ENCODE peak calls at places on chromosomes 1 and 21, in eight cellular contexts. S is GM23248, Y is coronary artery, U is IMR-90, J is heart left ventricle, K is PC-3, P is fibroblast of lung, Z is heart right ventricle. V is an unnamed sample.

GRCh38 chr21:44306926-44307687 is 7.3 kb downstream of the PFKL start:
- DNase-seq in S (no peak), Y (no peak), U (peak), J (no peak), K (no peak), P (peak), Z (no peak), V (no peak)

GRCh38 chr1:35650416-35650815 is 9.1 kb upstream of the PSMB2 start:
- DNase-seq in S (no peak), Y (no peak), U (no peak), J (no peak), K (no peak), P (no peak), Z (peak), V (no peak)

GRCh38 chr1:240491156-240491555 is 120.8 kb downstream of the GREM2 start:
- DNase-seq in S (no peak), Y (no peak), U (peak), J (no peak), K (peak), P (peak), Z (no peak), V (no peak)

GRCh38 chr21:45259206-45259795 is 28.4 kb downstream of the POFUT2 start:
- DNase-seq in S (no peak), Y (peak), U (no peak), J (no peak), K (no peak), P (no peak), Z (no peak), V (peak)

GRCh38 chr1:102110591-102110990 is 113.9 kb upstream of the OLFM3 start:
- DNase-seq in S (no peak), Y (no peak), U (no peak), J (no peak), K (no peak), P (no peak), Z (no peak), V (no peak)

GRCh38 chr1:113966013-113966412 is 13.3 kb upstream of the OLFML3 start:
- DNase-seq in S (peak), Y (no peak), U (no peak), J (no peak), K (no peak), P (peak), Z (no peak), V (peak)

GRCh38 chr1:9186082-9186859 is 48.3 kb upstream of the H6PD start:
- DNase-seq in S (no peak), Y (no peak), U (peak), J (no peak), K (no peak), P (peak), Z (no peak), V (no peak)

GRCh38 chr1:17471393-17471792 is 31.9 kb upstream of the RCC2 start:
- DNase-seq in S (no peak), Y (no peak), U (no peak), J (no peak), K (no peak), P (no peak), Z (no peak), V (no peak)

GRCh38 chr1:174949061-174949460 is 50.7 kb upstream of the CACYBP start:
- DNase-seq in S (no peak), Y (no peak), U (no peak), J (no peak), K (no peak), P (no peak), Z (no peak), V (no peak)

GRCh38 chr1:61368366-61368765 is 286.0 kb downstream of the NFIA start:
- DNase-seq in S (no peak), Y (no peak), U (no peak), J (no peak), K (peak), P (no peak), Z (no peak), V (no peak)

GRCh38 chr1:25650219-25650576 is 33.6 kb downstream of the MAN1C1 start:
- DNase-seq in S (no peak), Y (peak), U (no peak), J (no peak), K (no peak), P (no peak), Z (no peak), V (no peak)

GRCh38 chr1:177229781-177230180 is 59.0 kb downstream of the BRINP2 start:
- DNase-seq in S (no peak), Y (no peak), U (no peak), J (no peak), K (no peak), P (no peak), Z (no peak), V (no peak)

GRCh38 chr1:55088413-55088812 is 49.1 kb downstream of the PCSK9 start:
- DNase-seq in S (no peak), Y (no peak), U (no peak), J (no peak), K (no peak), P (no peak), Z (no peak), V (no peak)

GRCh38 chr1:115764541-115764940 is 4.0 kb downstream of the CASQ2 start:
- DNase-seq in S (peak), Y (no peak), U (peak), J (no peak), K (peak), P (peak), Z (peak), V (no peak)

GRCh38 chr21:46459356-46460112 is 843 bp downstream of the DIP2A start:
- DNase-seq in S (peak), Y (peak), U (peak), J (peak), K (peak), P (peak), Z (peak), V (peak)

GRCh38 chr1:152440635-152441471 is 26.8 kb upstream of the CRNN start:
- DNase-seq in S (peak), Y (no peak), U (peak), J (peak), K (peak), P (peak), Z (peak), V (peak)

GRCh38 chr1:93629101-93630059 is 52.3 kb downstream of the BCAR3 start:
- DNase-seq in S (peak), Y (no peak), U (peak), J (peak), K (peak), P (peak), Z (peak), V (peak)

GRCh38 chr21:31180256-31181088 is 142.2 kb upstream of the KRTAP19-8 start:
- DNase-seq in S (peak), Y (no peak), U (peak), J (no peak), K (peak), P (peak), Z (no peak), V (no peak)

GRCh38 chr21:42125571-42126544 is 54.7 kb downstream of the UMODL1 start:
- DNase-seq in S (peak), Y (no peak), U (peak), J (no peak), K (peak), P (peak), Z (no peak), V (no peak)

GRCh38 chr1:182149411-182149965 is 88.0 kb upstream of the ZNF648 start:
- DNase-seq in S (peak), Y (no peak), U (peak), J (peak), K (no peak), P (peak), Z (peak), V (peak)

GRCh38 chr1:40711465-40712404 is 20.2 kb downstream of the NFYC start:
- DNase-seq in S (peak), Y (no peak), U (peak), J (no peak), K (peak), P (peak), Z (no peak), V (no peak)

GRCh38 chr1:66356605-66357004 is 177.3 kb upstream of the SGIP1 start:
- DNase-seq in S (no peak), Y (no peak), U (no peak), J (no peak), K (no peak), P (no peak), Z (no peak), V (no peak)

GRCh38 chr21:41164981-41165650 is 2.8 kb upstream of the BACE2 start:
- DNase-seq in S (peak), Y (no peak), U (peak), J (no peak), K (peak), P (peak), Z (no peak), V (peak)

GRCh38 chr1:94623560-94624148 is 82.1 kb upstream of the F3 start:
- DNase-seq in S (no peak), Y (no peak), U (no peak), J (no peak), K (no peak), P (peak), Z (no peak), V (no peak)

GRCh38 chr1:214022229-214022791 is 34.5 kb downstream of the PROX1 start:
- DNase-seq in S (no peak), Y (no peak), U (no peak), J (no peak), K (no peak), P (no peak), Z (no peak), V (no peak)

GRCh38 chr1:233355841-233356704 is 28.5 kb downstream of the MAP3K21 start:
- DNase-seq in S (no peak), Y (no peak), U (no peak), J (no peak), K (no peak), P (no peak), Z (no peak), V (no peak)

GRCh38 chr1:229664133-229664689 is 38.2 kb downstream of the URB2 start:
- DNase-seq in S (peak), Y (no peak), U (peak), J (no peak), K (no peak), P (peak), Z (no peak), V (no peak)

GRCh38 chr21:34987673-34988072 is 61.4 kb downstream of the RUNX1 start:
- DNase-seq in S (no peak), Y (no peak), U (no peak), J (no peak), K (no peak), P (no peak), Z (no peak), V (no peak)

GRCh38 chr1:116902027-116902426 is 7.7 kb upstream of the PTGFRN start:
- DNase-seq in S (no peak), Y (peak), U (no peak), J (no peak), K (no peak), P (no peak), Z (no peak), V (no peak)

GRCh38 chr1:116904791-116905320 is 4.9 kb upstream of the PTGFRN start:
- DNase-seq in S (peak), Y (no peak), U (no peak), J (no peak), K (peak), P (peak), Z (no peak), V (no peak)

GRCh38 chr1:116900471-116901365 is 9.0 kb upstream of the PTGFRN start:
- DNase-seq in S (no peak), Y (peak), U (no peak), J (no peak), K (peak), P (no peak), Z (no peak), V (no peak)

GRCh38 chr1:116899529-116899928 is 10.2 kb upstream of the PTGFRN start:
- DNase-seq in S (no peak), Y (no peak), U (no peak), J (no peak), K (no peak), P (no peak), Z (no peak), V (no peak)

GRCh38 chr1:116902718-116903390 is 6.9 kb upstream of the PTGFRN start:
- DNase-seq in S (no peak), Y (peak), U (no peak), J (no peak), K (no peak), P (no peak), Z (no peak), V (no peak)
- H3K27ac ChIP-seq in S (no peak), Y (no peak), U (no peak), J (no peak), K (no peak), P (no peak), Z (no peak), V (no peak)

GRCh38 chr1:112852934-112853333 is 103.1 kb downstream of the SLC16A1 start:
- DNase-seq in S (no peak), Y (no peak), U (no peak), J (no peak), K (no peak), P (no peak), Z (no peak), V (no peak)

GRCh38 chr1:112855152-112855836 is 100.7 kb downstream of the SLC16A1 start:
- DNase-seq in S (peak), Y (no peak), U (no peak), J (no peak), K (no peak), P (no peak), Z (no peak), V (no peak)

GRCh38 chr1:112852276-112852675 is 103.7 kb downstream of the SLC16A1 start:
- DNase-seq in S (no peak), Y (no peak), U (no peak), J (no peak), K (no peak), P (no peak), Z (no peak), V (no peak)

GRCh38 chr1:112849425-112849966 is 106.5 kb downstream of the SLC16A1 start:
- DNase-seq in S (peak), Y (no peak), U (peak), J (no peak), K (peak), P (peak), Z (peak), V (no peak)

GRCh38 chr1:112849967-112850641 is 105.9 kb downstream of the SLC16A1 start:
- DNase-seq in S (peak), Y (no peak), U (no peak), J (no peak), K (no peak), P (no peak), Z (no peak), V (no peak)
- H3K4me3 ChIP-seq in S (peak), Y (peak), U (peak), J (peak), K (peak), P (peak), Z (peak), V (peak)

GRCh38 chr1:178953538-178954207 is 72.0 kb upstream of the FAM20B start:
- DNase-seq in S (no peak), Y (no peak), U (no peak), J (no peak), K (no peak), P (no peak), Z (no peak), V (no peak)
- H3K27ac ChIP-seq in S (no peak), Y (peak), U (no peak), J (no peak), K (no peak), P (no peak), Z (peak), V (peak)

GRCh38 chr1:198936371-198937083 is 297.7 kb downstream of the PTPRC start:
- DNase-seq in S (peak), Y (no peak), U (peak), J (no peak), K (no peak), P (peak), Z (no peak), V (no peak)
- H3K4me3 ChIP-seq in S (peak), Y (peak), U (peak), J (peak), K (peak), P (peak), Z (peak), V (peak)